ENCODE peak calls at places on chromosomes 16 and 17, in five cellular contexts. One of them, this sample, is unnamed.

GRCh38 chr16:30660424-30661251 is 2.4 kb downstream of the FBRS start:
- DNase-seq in stimulated activated CD8-positive, alpha-beta memory T cell treated with anti-CD3 and anti-CD28 coated beads, Interleukin-4, amount 100 ng/mL, for 1 hour: peak
- DNase-seq in nephron progenitor cell: no peak
- DNase-seq in A549: no peak
- DNase-seq in stimulated activated naive B cell treated with anti-CD40 and anti-IgM and Interleukin-4, amounts not matched to agents 10 μg/mL and 1 μg/mL and 100 μg/mL, for 72 hours: peak
- DNase-seq in this sample: no peak

GRCh38 chr17:51722994-51723393 is 435.5 kb downstream of the CA10 start:
- DNase-seq in stimulated activated CD8-positive, alpha-beta memory T cell treated with anti-CD3 and anti-CD28 coated beads, Interleukin-4, amount 100 ng/mL, for 1 hour: no peak
- DNase-seq in nephron progenitor cell: no peak
- DNase-seq in A549: no peak
- DNase-seq in stimulated activated naive B cell treated with anti-CD40 and anti-IgM and Interleukin-4, amounts not matched to agents 10 μg/mL and 1 μg/mL and 100 μg/mL, for 72 hours: no peak
- DNase-seq in this sample: no peak

GRCh38 chr16:2532494-2533141 is 1.4 kb upstream of the CEMP1 start:
- DNase-seq in stimulated activated CD8-positive, alpha-beta memory T cell treated with anti-CD3 and anti-CD28 coated beads, Interleukin-4, amount 100 ng/mL, for 1 hour: no peak
- DNase-seq in nephron progenitor cell: no peak
- DNase-seq in A549: no peak
- DNase-seq in stimulated activated naive B cell treated with anti-CD40 and anti-IgM and Interleukin-4, amounts not matched to agents 10 μg/mL and 1 μg/mL and 100 μg/mL, for 72 hours: peak
- DNase-seq in this sample: peak

GRCh38 chr16:30977502-30977901 is 7.5 kb upstream of the HSD3B7 start:
- DNase-seq in stimulated activated CD8-positive, alpha-beta memory T cell treated with anti-CD3 and anti-CD28 coated beads, Interleukin-4, amount 100 ng/mL, for 1 hour: no peak
- DNase-seq in nephron progenitor cell: no peak
- DNase-seq in A549: no peak
- DNase-seq in stimulated activated naive B cell treated with anti-CD40 and anti-IgM and Interleukin-4, amounts not matched to agents 10 μg/mL and 1 μg/mL and 100 μg/mL, for 72 hours: no peak
- DNase-seq in this sample: peak

GRCh38 chr17:35784895-35785294 is 10.5 kb downstream of the MMP28 start:
- DNase-seq in stimulated activated CD8-positive, alpha-beta memory T cell treated with anti-CD3 and anti-CD28 coated beads, Interleukin-4, amount 100 ng/mL, for 1 hour: no peak
- DNase-seq in nephron progenitor cell: no peak
- DNase-seq in A549: no peak
- DNase-seq in stimulated activated naive B cell treated with anti-CD40 and anti-IgM and Interleukin-4, amounts not matched to agents 10 μg/mL and 1 μg/mL and 100 μg/mL, for 72 hours: no peak
- DNase-seq in this sample: no peak

GRCh38 chr17:41917957-41918391 is 777 bp downstream of the ACLY start:
- DNase-seq in stimulated activated CD8-positive, alpha-beta memory T cell treated with anti-CD3 and anti-CD28 coated beads, Interleukin-4, amount 100 ng/mL, for 1 hour: no peak
- DNase-seq in nephron progenitor cell: peak
- DNase-seq in A549: no peak
- DNase-seq in stimulated activated naive B cell treated with anti-CD40 and anti-IgM and Interleukin-4, amounts not matched to agents 10 μg/mL and 1 μg/mL and 100 μg/mL, for 72 hours: no peak
- DNase-seq in this sample: no peak

GRCh38 chr17:7704601-7705268 is at the start of gene EFNB3:
- DNase-seq in stimulated activated CD8-positive, alpha-beta memory T cell treated with anti-CD3 and anti-CD28 coated beads, Interleukin-4, amount 100 ng/mL, for 1 hour: no peak
- DNase-seq in nephron progenitor cell: peak
- DNase-seq in A549: peak
- DNase-seq in stimulated activated naive B cell treated with anti-CD40 and anti-IgM and Interleukin-4, amounts not matched to agents 10 μg/mL and 1 μg/mL and 100 μg/mL, for 72 hours: no peak
- DNase-seq in this sample: no peak

GRCh38 chr16:68470461-68471150 is 22.3 kb upstream of the SMPD3 start:
- DNase-seq in stimulated activated CD8-positive, alpha-beta memory T cell treated with anti-CD3 and anti-CD28 coated beads, Interleukin-4, amount 100 ng/mL, for 1 hour: no peak
- DNase-seq in nephron progenitor cell: no peak
- DNase-seq in A549: no peak
- DNase-seq in stimulated activated naive B cell treated with anti-CD40 and anti-IgM and Interleukin-4, amounts not matched to agents 10 μg/mL and 1 μg/mL and 100 μg/mL, for 72 hours: peak
- DNase-seq in this sample: no peak

GRCh38 chr17:79478841-79479240 is 132.0 kb downstream of the RBFOX3 start:
- DNase-seq in stimulated activated CD8-positive, alpha-beta memory T cell treated with anti-CD3 and anti-CD28 coated beads, Interleukin-4, amount 100 ng/mL, for 1 hour: no peak
- DNase-seq in nephron progenitor cell: no peak
- DNase-seq in A549: no peak
- DNase-seq in stimulated activated naive B cell treated with anti-CD40 and anti-IgM and Interleukin-4, amounts not matched to agents 10 μg/mL and 1 μg/mL and 100 μg/mL, for 72 hours: no peak
- DNase-seq in this sample: no peak

GRCh38 chr17:69064476-69064875 is 3.7 kb upstream of the ABCA9 start:
- DNase-seq in stimulated activated CD8-positive, alpha-beta memory T cell treated with anti-CD3 and anti-CD28 coated beads, Interleukin-4, amount 100 ng/mL, for 1 hour: no peak
- DNase-seq in nephron progenitor cell: no peak
- DNase-seq in A549: no peak
- DNase-seq in stimulated activated naive B cell treated with anti-CD40 and anti-IgM and Interleukin-4, amounts not matched to agents 10 μg/mL and 1 μg/mL and 100 μg/mL, for 72 hours: no peak
- DNase-seq in this sample: no peak

GRCh38 chr17:20085283-20085875 is 76.2 kb downstream of the SPECC1 start:
- DNase-seq in stimulated activated CD8-positive, alpha-beta memory T cell treated with anti-CD3 and anti-CD28 coated beads, Interleukin-4, amount 100 ng/mL, for 1 hour: no peak
- DNase-seq in nephron progenitor cell: no peak
- DNase-seq in A549: no peak
- DNase-seq in stimulated activated naive B cell treated with anti-CD40 and anti-IgM and Interleukin-4, amounts not matched to agents 10 μg/mL and 1 μg/mL and 100 μg/mL, for 72 hours: no peak
- DNase-seq in this sample: no peak

GRCh38 chr17:53316988-53317387 is 505.7 kb upstream of the KIF2B start:
- DNase-seq in stimulated activated CD8-positive, alpha-beta memory T cell treated with anti-CD3 and anti-CD28 coated beads, Interleukin-4, amount 100 ng/mL, for 1 hour: no peak
- DNase-seq in nephron progenitor cell: no peak
- DNase-seq in A549: no peak
- DNase-seq in stimulated activated naive B cell treated with anti-CD40 and anti-IgM and Interleukin-4, amounts not matched to agents 10 μg/mL and 1 μg/mL and 100 μg/mL, for 72 hours: no peak
- DNase-seq in this sample: no peak

GRCh38 chr16:2969545-2970521 is 685 bp downstream of the PAQR4 start:
- DNase-seq in stimulated activated CD8-positive, alpha-beta memory T cell treated with anti-CD3 and anti-CD28 coated beads, Interleukin-4, amount 100 ng/mL, for 1 hour: no peak
- DNase-seq in nephron progenitor cell: peak
- DNase-seq in A549: peak
- DNase-seq in stimulated activated naive B cell treated with anti-CD40 and anti-IgM and Interleukin-4, amounts not matched to agents 10 μg/mL and 1 μg/mL and 100 μg/mL, for 72 hours: peak
- DNase-seq in this sample: peak

GRCh38 chr17:80294210-80294609 is 33.6 kb downstream of the RNF213 start:
- DNase-seq in stimulated activated CD8-positive, alpha-beta memory T cell treated with anti-CD3 and anti-CD28 coated beads, Interleukin-4, amount 100 ng/mL, for 1 hour: no peak
- DNase-seq in nephron progenitor cell: no peak
- DNase-seq in A549: no peak
- DNase-seq in stimulated activated naive B cell treated with anti-CD40 and anti-IgM and Interleukin-4, amounts not matched to agents 10 μg/mL and 1 μg/mL and 100 μg/mL, for 72 hours: no peak
- DNase-seq in this sample: no peak

GRCh38 chr16:11032922-11033291 is 88.5 kb downstream of the CLEC16A start:
- DNase-seq in stimulated activated CD8-positive, alpha-beta memory T cell treated with anti-CD3 and anti-CD28 coated beads, Interleukin-4, amount 100 ng/mL, for 1 hour: no peak
- DNase-seq in nephron progenitor cell: no peak
- DNase-seq in A549: no peak
- DNase-seq in stimulated activated naive B cell treated with anti-CD40 and anti-IgM and Interleukin-4, amounts not matched to agents 10 μg/mL and 1 μg/mL and 100 μg/mL, for 72 hours: no peak
- DNase-seq in this sample: no peak

GRCh38 chr16:14378131-14378551 is 251.9 kb downstream of the PARN start:
- DNase-seq in stimulated activated CD8-positive, alpha-beta memory T cell treated with anti-CD3 and anti-CD28 coated beads, Interleukin-4, amount 100 ng/mL, for 1 hour: no peak
- DNase-seq in nephron progenitor cell: no peak
- DNase-seq in A549: peak
- DNase-seq in stimulated activated naive B cell treated with anti-CD40 and anti-IgM and Interleukin-4, amounts not matched to agents 10 μg/mL and 1 μg/mL and 100 μg/mL, for 72 hours: no peak
- DNase-seq in this sample: no peak

GRCh38 chr17:64778102-64778366 is 115.9 kb upstream of the SMURF2 start:
- DNase-seq in stimulated activated CD8-positive, alpha-beta memory T cell treated with anti-CD3 and anti-CD28 coated beads, Interleukin-4, amount 100 ng/mL, for 1 hour: no peak
- DNase-seq in nephron progenitor cell: no peak
- DNase-seq in A549: no peak
- DNase-seq in stimulated activated naive B cell treated with anti-CD40 and anti-IgM and Interleukin-4, amounts not matched to agents 10 μg/mL and 1 μg/mL and 100 μg/mL, for 72 hours: no peak
- DNase-seq in this sample: no peak

GRCh38 chr16:12440233-12440530 is 363.5 kb downstream of the CPPED1 start:
- DNase-seq in stimulated activated CD8-positive, alpha-beta memory T cell treated with anti-CD3 and anti-CD28 coated beads, Interleukin-4, amount 100 ng/mL, for 1 hour: no peak
- DNase-seq in nephron progenitor cell: no peak
- DNase-seq in A549: no peak
- DNase-seq in stimulated activated naive B cell treated with anti-CD40 and anti-IgM and Interleukin-4, amounts not matched to agents 10 μg/mL and 1 μg/mL and 100 μg/mL, for 72 hours: no peak
- DNase-seq in this sample: no peak

GRCh38 chr17:81390436-81391214 is 4.6 kb upstream of the BAHCC1 start:
- DNase-seq in stimulated activated CD8-positive, alpha-beta memory T cell treated with anti-CD3 and anti-CD28 coated beads, Interleukin-4, amount 100 ng/mL, for 1 hour: no peak
- DNase-seq in nephron progenitor cell: no peak
- DNase-seq in A549: no peak
- DNase-seq in stimulated activated naive B cell treated with anti-CD40 and anti-IgM and Interleukin-4, amounts not matched to agents 10 μg/mL and 1 μg/mL and 100 μg/mL, for 72 hours: no peak
- DNase-seq in this sample: no peak

GRCh38 chr17:1606352-1606985 is 22.2 kb downstream of the SLC43A2 start:
- DNase-seq in stimulated activated CD8-positive, alpha-beta memory T cell treated with anti-CD3 and anti-CD28 coated beads, Interleukin-4, amount 100 ng/mL, for 1 hour: no peak
- DNase-seq in nephron progenitor cell: peak
- DNase-seq in A549: no peak
- DNase-seq in stimulated activated naive B cell treated with anti-CD40 and anti-IgM and Interleukin-4, amounts not matched to agents 10 μg/mL and 1 μg/mL and 100 μg/mL, for 72 hours: peak
- DNase-seq in this sample: no peak

GRCh38 chr17:52147872-52148271 is 10.6 kb downstream of the CA10 start:
- DNase-seq in stimulated activated CD8-positive, alpha-beta memory T cell treated with anti-CD3 and anti-CD28 coated beads, Interleukin-4, amount 100 ng/mL, for 1 hour: no peak
- DNase-seq in nephron progenitor cell: no peak
- DNase-seq in A549: no peak
- DNase-seq in stimulated activated naive B cell treated with anti-CD40 and anti-IgM and Interleukin-4, amounts not matched to agents 10 μg/mL and 1 μg/mL and 100 μg/mL, for 72 hours: no peak
- DNase-seq in this sample: no peak

GRCh38 chr17:42924891-42925290 is 24.3 kb downstream of the G6PC1 start:
- DNase-seq in stimulated activated CD8-positive, alpha-beta memory T cell treated with anti-CD3 and anti-CD28 coated beads, Interleukin-4, amount 100 ng/mL, for 1 hour: no peak
- DNase-seq in nephron progenitor cell: no peak
- DNase-seq in A549: no peak
- DNase-seq in stimulated activated naive B cell treated with anti-CD40 and anti-IgM and Interleukin-4, amounts not matched to agents 10 μg/mL and 1 μg/mL and 100 μg/mL, for 72 hours: no peak
- DNase-seq in this sample: no peak

GRCh38 chr16:50363656-50364055 is 5.1 kb downstream of the BRD7 start:
- DNase-seq in stimulated activated CD8-positive, alpha-beta memory T cell treated with anti-CD3 and anti-CD28 coated beads, Interleukin-4, amount 100 ng/mL, for 1 hour: no peak
- DNase-seq in nephron progenitor cell: no peak
- DNase-seq in A549: no peak
- DNase-seq in stimulated activated naive B cell treated with anti-CD40 and anti-IgM and Interleukin-4, amounts not matched to agents 10 μg/mL and 1 μg/mL and 100 μg/mL, for 72 hours: no peak
- DNase-seq in this sample: no peak

GRCh38 chr17:19376799-19377198 is 1.5 kb upstream of the MAPK7 start:
- DNase-seq in stimulated activated CD8-positive, alpha-beta memory T cell treated with anti-CD3 and anti-CD28 coated beads, Interleukin-4, amount 100 ng/mL, for 1 hour: no peak
- DNase-seq in nephron progenitor cell: no peak
- DNase-seq in A549: no peak
- DNase-seq in stimulated activated naive B cell treated with anti-CD40 and anti-IgM and Interleukin-4, amounts not matched to agents 10 μg/mL and 1 μg/mL and 100 μg/mL, for 72 hours: no peak
- DNase-seq in this sample: no peak

GRCh38 chr17:19338031-19338990 is 24.2 kb downstream of the B9D1 start:
- DNase-seq in stimulated activated CD8-positive, alpha-beta memory T cell treated with anti-CD3 and anti-CD28 coated beads, Interleukin-4, amount 100 ng/mL, for 1 hour: no peak
- DNase-seq in nephron progenitor cell: peak
- DNase-seq in A549: peak
- DNase-seq in stimulated activated naive B cell treated with anti-CD40 and anti-IgM and Interleukin-4, amounts not matched to agents 10 μg/mL and 1 μg/mL and 100 μg/mL, for 72 hours: peak
- DNase-seq in this sample: peak

GRCh38 chr17:39787038-39787437 is 49.3 kb downstream of the GRB7 start:
- DNase-seq in stimulated activated CD8-positive, alpha-beta memory T cell treated with anti-CD3 and anti-CD28 coated beads, Interleukin-4, amount 100 ng/mL, for 1 hour: no peak
- DNase-seq in nephron progenitor cell: no peak
- DNase-seq in A549: no peak
- DNase-seq in stimulated activated naive B cell treated with anti-CD40 and anti-IgM and Interleukin-4, amounts not matched to agents 10 μg/mL and 1 μg/mL and 100 μg/mL, for 72 hours: no peak
- DNase-seq in this sample: no peak

GRCh38 chr17:11557727-11558452 is 40.4 kb upstream of the DNAH9 start:
- DNase-seq in stimulated activated CD8-positive, alpha-beta memory T cell treated with anti-CD3 and anti-CD28 coated beads, Interleukin-4, amount 100 ng/mL, for 1 hour: no peak
- DNase-seq in nephron progenitor cell: peak
- DNase-seq in A549: no peak
- DNase-seq in stimulated activated naive B cell treated with anti-CD40 and anti-IgM and Interleukin-4, amounts not matched to agents 10 μg/mL and 1 μg/mL and 100 μg/mL, for 72 hours: no peak
- DNase-seq in this sample: no peak

GRCh38 chr17:32382526-32383223 is 32.7 kb downstream of the ZNF207 start:
- DNase-seq in stimulated activated CD8-positive, alpha-beta memory T cell treated with anti-CD3 and anti-CD28 coated beads, Interleukin-4, amount 100 ng/mL, for 1 hour: no peak
- DNase-seq in nephron progenitor cell: no peak
- DNase-seq in A549: no peak
- DNase-seq in stimulated activated naive B cell treated with anti-CD40 and anti-IgM and Interleukin-4, amounts not matched to agents 10 μg/mL and 1 μg/mL and 100 μg/mL, for 72 hours: no peak
- DNase-seq in this sample: no peak

GRCh38 chr16:53257001-53257400 is 177.3 kb upstream of the RBL2 start:
- DNase-seq in stimulated activated CD8-positive, alpha-beta memory T cell treated with anti-CD3 and anti-CD28 coated beads, Interleukin-4, amount 100 ng/mL, for 1 hour: no peak
- DNase-seq in nephron progenitor cell: no peak
- DNase-seq in A549: no peak
- DNase-seq in stimulated activated naive B cell treated with anti-CD40 and anti-IgM and Interleukin-4, amounts not matched to agents 10 μg/mL and 1 μg/mL and 100 μg/mL, for 72 hours: no peak
- DNase-seq in this sample: peak

GRCh38 chr16:4517812-4518211 is 20.8 kb downstream of the CDIP1 start:
- DNase-seq in stimulated activated CD8-positive, alpha-beta memory T cell treated with anti-CD3 and anti-CD28 coated beads, Interleukin-4, amount 100 ng/mL, for 1 hour: no peak
- DNase-seq in nephron progenitor cell: peak
- DNase-seq in A549: peak
- DNase-seq in stimulated activated naive B cell treated with anti-CD40 and anti-IgM and Interleukin-4, amounts not matched to agents 10 μg/mL and 1 μg/mL and 100 μg/mL, for 72 hours: no peak
- DNase-seq in this sample: no peak

GRCh38 chr16:85418978-85419491 is 194.1 kb upstream of the GSE1 start:
- DNase-seq in stimulated activated CD8-positive, alpha-beta memory T cell treated with anti-CD3 and anti-CD28 coated beads, Interleukin-4, amount 100 ng/mL, for 1 hour: no peak
- DNase-seq in nephron progenitor cell: peak
- DNase-seq in A549: no peak
- DNase-seq in stimulated activated naive B cell treated with anti-CD40 and anti-IgM and Interleukin-4, amounts not matched to agents 10 μg/mL and 1 μg/mL and 100 μg/mL, for 72 hours: no peak
- DNase-seq in this sample: no peak

GRCh38 chr17:44956076-44956475 is 8.5 kb upstream of the KIF18B start:
- DNase-seq in stimulated activated CD8-positive, alpha-beta memory T cell treated with anti-CD3 and anti-CD28 coated beads, Interleukin-4, amount 100 ng/mL, for 1 hour: no peak
- DNase-seq in nephron progenitor cell: no peak
- DNase-seq in A549: no peak
- DNase-seq in stimulated activated naive B cell treated with anti-CD40 and anti-IgM and Interleukin-4, amounts not matched to agents 10 μg/mL and 1 μg/mL and 100 μg/mL, for 72 hours: no peak
- DNase-seq in this sample: no peak

GRCh38 chr16:85542548-85542927 is 70.6 kb upstream of the GSE1 start:
- DNase-seq in stimulated activated CD8-positive, alpha-beta memory T cell treated with anti-CD3 and anti-CD28 coated beads, Interleukin-4, amount 100 ng/mL, for 1 hour: no peak
- DNase-seq in nephron progenitor cell: no peak
- DNase-seq in A549: no peak
- DNase-seq in stimulated activated naive B cell treated with anti-CD40 and anti-IgM and Interleukin-4, amounts not matched to agents 10 μg/mL and 1 μg/mL and 100 μg/mL, for 72 hours: no peak
- DNase-seq in this sample: no peak

GRCh38 chr17:39118674-39119419 is 32.6 kb downstream of the PLXDC1 start:
- DNase-seq in stimulated activated CD8-positive, alpha-beta memory T cell treated with anti-CD3 and anti-CD28 coated beads, Interleukin-4, amount 100 ng/mL, for 1 hour: no peak
- DNase-seq in nephron progenitor cell: no peak
- DNase-seq in A549: no peak
- DNase-seq in stimulated activated naive B cell treated with anti-CD40 and anti-IgM and Interleukin-4, amounts not matched to agents 10 μg/mL and 1 μg/mL and 100 μg/mL, for 72 hours: peak
- DNase-seq in this sample: no peak

GRCh38 chr17:8221663-8222379 is 11.4 kb upstream of the AURKB start:
- DNase-seq in stimulated activated CD8-positive, alpha-beta memory T cell treated with anti-CD3 and anti-CD28 coated beads, Interleukin-4, amount 100 ng/mL, for 1 hour: peak
- DNase-seq in nephron progenitor cell: peak
- DNase-seq in A549: peak
- DNase-seq in stimulated activated naive B cell treated with anti-CD40 and anti-IgM and Interleukin-4, amounts not matched to agents 10 μg/mL and 1 μg/mL and 100 μg/mL, for 72 hours: peak
- DNase-seq in this sample: no peak

GRCh38 chr16:11004957-11005610 is 60.7 kb downstream of the CLEC16A start:
- DNase-seq in stimulated activated CD8-positive, alpha-beta memory T cell treated with anti-CD3 and anti-CD28 coated beads, Interleukin-4, amount 100 ng/mL, for 1 hour: no peak
- DNase-seq in nephron progenitor cell: no peak
- DNase-seq in A549: no peak
- DNase-seq in stimulated activated naive B cell treated with anti-CD40 and anti-IgM and Interleukin-4, amounts not matched to agents 10 μg/mL and 1 μg/mL and 100 μg/mL, for 72 hours: no peak
- DNase-seq in this sample: no peak

GRCh38 chr16:65318138-65318537 is 196.3 kb upstream of the CDH11 start:
- DNase-seq in stimulated activated CD8-positive, alpha-beta memory T cell treated with anti-CD3 and anti-CD28 coated beads, Interleukin-4, amount 100 ng/mL, for 1 hour: no peak
- DNase-seq in nephron progenitor cell: no peak
- DNase-seq in A549: no peak
- DNase-seq in stimulated activated naive B cell treated with anti-CD40 and anti-IgM and Interleukin-4, amounts not matched to agents 10 μg/mL and 1 μg/mL and 100 μg/mL, for 72 hours: no peak
- DNase-seq in this sample: no peak

GRCh38 chr17:73729101-73729500 is 84.9 kb upstream of the SDK2 start:
- DNase-seq in stimulated activated CD8-positive, alpha-beta memory T cell treated with anti-CD3 and anti-CD28 coated beads, Interleukin-4, amount 100 ng/mL, for 1 hour: no peak
- DNase-seq in nephron progenitor cell: no peak
- DNase-seq in A549: no peak
- DNase-seq in stimulated activated naive B cell treated with anti-CD40 and anti-IgM and Interleukin-4, amounts not matched to agents 10 μg/mL and 1 μg/mL and 100 μg/mL, for 72 hours: no peak
- DNase-seq in this sample: no peak

GRCh38 chr17:39923836-39924690 is 3.3 kb downstream of the ORMDL3 start:
- DNase-seq in stimulated activated CD8-positive, alpha-beta memory T cell treated with anti-CD3 and anti-CD28 coated beads, Interleukin-4, amount 100 ng/mL, for 1 hour: no peak
- DNase-seq in nephron progenitor cell: peak
- DNase-seq in A549: no peak
- DNase-seq in stimulated activated naive B cell treated with anti-CD40 and anti-IgM and Interleukin-4, amounts not matched to agents 10 μg/mL and 1 μg/mL and 100 μg/mL, for 72 hours: no peak
- DNase-seq in this sample: no peak

This sample was measured in 8988T.